ENCODE peak calls at places on chromosome 1, in seven cellular contexts. W, D, F, A, H, B and I are unnamed samples.

GRCh38 chr1:74731399-74732052 is 1.3 kb downstream of the CRYZ start:
- ATAC-seq in W (peak), D (peak), F (peak), A (no peak), H (peak), B (peak), I (no peak)

GRCh38 chr1:77889671-77890070 is 1.2 kb downstream of the NEXN start:
- ATAC-seq in W (no peak), D (peak), F (no peak), A (peak), H (no peak), B (no peak), I (peak)

GRCh38 chr1:207851696-207852095 is 59.2 kb downstream of the CD34 start:
- ATAC-seq in W (no peak), D (no peak), F (no peak), A (no peak), H (no peak), B (no peak), I (no peak)

GRCh38 chr1:223870617-223871574 is 25.1 kb upstream of the TP53BP2 start:
- ATAC-seq in W (peak), D (no peak), F (peak), A (no peak), H (no peak), B (peak), I (no peak)

GRCh38 chr1:83734411-83734810 is 264.5 kb downstream of the TTLL7 start:
- ATAC-seq in W (no peak), D (no peak), F (no peak), A (no peak), H (no peak), B (no peak), I (no peak)

GRCh38 chr1:245181123-245181522 is 26.3 kb downstream of the KIF26B start:
- ATAC-seq in W (no peak), D (no peak), F (no peak), A (no peak), H (no peak), B (no peak), I (no peak)

GRCh38 chr1:241423541-241424479 is 66.8 kb upstream of the RGS7 start:
- ATAC-seq in W (peak), D (peak), F (peak), A (no peak), H (peak), B (peak), I (no peak)

GRCh38 chr1:55070765-55071164 is 31.4 kb downstream of the PCSK9 start:
- ATAC-seq in W (peak), D (no peak), F (peak), A (peak), H (no peak), B (no peak), I (no peak)

GRCh38 chr1:23614128-23614660 is 54.9 kb upstream of the ID3 start:
- ATAC-seq in W (no peak), D (no peak), F (no peak), A (no peak), H (no peak), B (peak), I (no peak)

GRCh38 chr1:88646852-88647645 is 37.0 kb upstream of the PKN2 start:
- ATAC-seq in W (peak), D (peak), F (peak), A (no peak), H (no peak), B (peak), I (no peak)

GRCh38 chr1:226029568-226030225 is 30.6 kb upstream of the SDE2 start:
- ATAC-seq in W (no peak), D (no peak), F (peak), A (no peak), H (no peak), B (peak), I (no peak)

GRCh38 chr1:91651671-91652071 is 151.0 kb downstream of the CDC7 start:
- ATAC-seq in W (no peak), D (no peak), F (peak), A (peak), H (no peak), B (peak), I (peak)

GRCh38 chr1:223102797-223103533 is 40.1 kb downstream of the TLR5 start:
- ATAC-seq in W (no peak), D (peak), F (no peak), A (peak), H (no peak), B (peak), I (peak)

GRCh38 chr1:200379940-200380588 is 29.8 kb downstream of the ZNF281 start:
- ATAC-seq in W (no peak), D (no peak), F (peak), A (no peak), H (no peak), B (no peak), I (no peak)

GRCh38 chr1:63792152-63792551 is 18.3 kb downstream of the ROR1 start:
- ATAC-seq in W (no peak), D (no peak), F (no peak), A (peak), H (no peak), B (no peak), I (no peak)

GRCh38 chr1:172321429-172321828 is 99.1 kb upstream of the C1orf105 start:
- ATAC-seq in W (no peak), D (no peak), F (no peak), A (peak), H (peak), B (no peak), I (peak)

GRCh38 chr1:172662464-172663109 is 3.7 kb downstream of the FASLG start:
- ATAC-seq in W (no peak), D (no peak), F (peak), A (no peak), H (no peak), B (peak), I (no peak)

GRCh38 chr1:111841189-111841588 is 85.5 kb downstream of the DDX20 start:
- ATAC-seq in W (no peak), D (no peak), F (no peak), A (no peak), H (no peak), B (no peak), I (no peak)

GRCh38 chr1:207856276-207857023 is 54.5 kb downstream of the CD34 start:
- ATAC-seq in W (no peak), D (no peak), F (no peak), A (no peak), H (no peak), B (no peak), I (no peak)

GRCh38 chr1:153533689-153534201 is 2.0 kb downstream of the S100A6 start:
- ATAC-seq in W (peak), D (no peak), F (no peak), A (peak), H (peak), B (no peak), I (peak)

GRCh38 chr1:25657786-25658760 is 41.5 kb downstream of the MAN1C1 start:
- ATAC-seq in W (no peak), D (no peak), F (no peak), A (no peak), H (no peak), B (no peak), I (no peak)

GRCh38 chr1:226700861-226701260 is 38.2 kb downstream of the ITPKB start:
- ATAC-seq in W (no peak), D (no peak), F (no peak), A (no peak), H (no peak), B (no peak), I (no peak)

DNA sequence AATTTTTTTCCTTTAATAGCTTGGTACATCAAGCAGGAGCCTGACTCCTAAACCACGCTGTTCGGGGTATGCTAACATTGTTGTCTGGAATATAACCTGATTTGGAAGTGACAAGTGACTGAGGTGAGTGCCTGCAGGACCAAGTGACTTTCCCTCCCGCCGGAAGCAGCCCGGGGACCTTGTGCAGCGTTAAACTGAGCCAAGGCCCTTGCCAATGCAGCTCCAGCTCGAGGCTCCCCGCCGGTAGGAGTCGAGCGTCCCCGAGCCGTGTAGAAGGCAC is 716 bp upstream of the MTARC1 start:
- ATAC-seq in W (peak), D (peak), F (peak), A (peak), H (no peak), B (peak), I (peak)
- H3K4me3 ChIP-seq in W (peak), D (no peak), F (peak), A (peak), H (no peak), B (no peak), I (peak)

GRCh38 chr1:10635385-10635896 is 160.7 kb downstream of the PEX14 start:
- ATAC-seq in W (no peak), D (no peak), F (no peak), A (peak), H (no peak), B (no peak), I (peak)
- TF ChIP-seq POLR2A in W (no peak), D (no peak), F (no peak), A (no peak), H (no peak), B (no peak), I (no peak)

GRCh38 chr1:6776895-6777294 is 8.4 kb upstream of the CAMTA1 start:
- ATAC-seq in W (no peak), D (no peak), F (no peak), A (no peak), H (no peak), B (peak), I (no peak)
- H3K4me3 ChIP-seq in W (no peak), D (no peak), F (no peak), A (no peak), H (no peak), B (no peak), I (no peak)

DNA sequence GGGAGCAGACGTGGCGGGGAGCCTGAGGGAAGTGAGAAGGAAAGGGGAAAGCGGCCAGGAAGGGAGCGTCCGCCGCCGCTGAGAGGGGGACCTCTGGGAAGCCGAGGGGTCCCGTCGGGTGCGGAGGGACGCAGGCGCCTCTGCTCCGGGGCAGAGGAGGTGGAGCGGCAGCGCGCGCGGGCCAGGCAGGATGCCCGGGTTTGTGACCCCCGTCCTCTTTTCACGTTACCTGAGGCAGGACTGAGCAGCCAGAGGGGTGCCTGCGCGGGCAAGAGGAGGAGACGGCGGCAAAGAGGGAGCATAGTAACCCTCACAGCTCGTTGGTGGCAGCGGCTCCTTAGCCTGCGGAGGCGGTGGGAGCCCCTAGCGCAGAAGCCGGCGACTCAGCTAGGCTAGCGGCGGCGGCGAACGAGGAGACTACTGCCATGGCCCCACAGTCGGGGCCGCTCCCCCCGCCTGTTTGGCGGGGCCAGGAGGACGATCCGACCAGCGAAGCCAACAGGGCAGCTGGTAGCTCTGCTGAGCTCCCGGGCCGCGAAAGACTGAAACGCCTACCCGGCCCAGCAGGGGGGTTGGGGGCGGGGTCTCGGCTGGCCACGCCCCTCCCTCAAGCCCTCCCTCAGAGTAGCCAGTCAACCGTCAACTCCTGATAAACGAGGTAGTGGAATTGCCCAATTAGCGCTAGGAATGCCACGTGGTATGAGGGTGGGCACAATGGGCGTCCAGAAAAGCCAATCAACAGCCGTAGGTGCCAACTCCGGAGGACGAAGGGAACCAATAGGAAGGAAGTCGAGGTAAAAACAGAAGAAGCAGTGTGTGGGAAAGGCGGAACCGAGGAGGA is at the start of gene TESK2:
- ATAC-seq in W (peak), D (peak), F (peak), A (peak), H (peak), B (peak), I (peak)
- TF ChIP-seq POLR2A in W (peak), D (peak), F (peak), A (peak), H (no peak), B (peak), I (peak)

GRCh38 chr1:220827445-220828210 is 40.9 kb downstream of the MTARC1 start:
- ATAC-seq in W (peak), D (no peak), F (peak), A (no peak), H (no peak), B (no peak), I (no peak)

GRCh38 chr1:220824031-220824989 is 37.6 kb downstream of the MTARC1 start:
- ATAC-seq in W (peak), D (no peak), F (peak), A (no peak), H (no peak), B (no peak), I (no peak)

GRCh38 chr1:220828211-220828553 is 41.5 kb downstream of the MTARC1 start:
- ATAC-seq in W (peak), D (no peak), F (peak), A (no peak), H (no peak), B (no peak), I (no peak)

GRCh38 chr1:220826729-220827128 is 40.0 kb downstream of the MTARC1 start:
- ATAC-seq in W (no peak), D (no peak), F (no peak), A (no peak), H (no peak), B (no peak), I (no peak)

GRCh38 chr1:220825819-220826551 is 39.3 kb downstream of the MTARC1 start:
- ATAC-seq in W (no peak), D (no peak), F (no peak), A (no peak), H (no peak), B (no peak), I (no peak)
- H3K4me3 ChIP-seq in W (no peak), D (no peak), F (no peak), A (no peak), H (no peak), B (no peak), I (no peak)

GRCh38 chr1:3222042-3222692 is 153.2 kb downstream of the PRDM16 start:
- ATAC-seq in W (peak), D (peak), F (no peak), A (peak), H (no peak), B (no peak), I (no peak)
- TF ChIP-seq POLR2A in W (no peak), D (peak), F (no peak), A (no peak), H (no peak), B (no peak), I (no peak)

GRCh38 chr1:110069302-110070281 is 880 bp downstream of the ALX3 start:
- ATAC-seq in W (no peak), D (peak), F (peak), A (no peak), H (no peak), B (no peak), I (no peak)

GRCh38 chr1:110070282-110070967 is at the start of gene ALX3:
- ATAC-seq in W (no peak), D (no peak), F (peak), A (no peak), H (no peak), B (no peak), I (no peak)

GRCh38 chr1:110067957-110068645 is 2.4 kb downstream of the ALX3 start:
- ATAC-seq in W (no peak), D (no peak), F (no peak), A (no peak), H (no peak), B (no peak), I (no peak)

GRCh38 chr1:110067429-110067956 is 3.0 kb downstream of the ALX3 start:
- ATAC-seq in W (no peak), D (no peak), F (no peak), A (no peak), H (no peak), B (no peak), I (no peak)

GRCh38 chr1:110068646-110069301 is 1.7 kb downstream of the ALX3 start:
- ATAC-seq in W (no peak), D (no peak), F (no peak), A (no peak), H (no peak), B (no peak), I (no peak)
- H3K4me3 ChIP-seq in W (no peak), D (no peak), F (no peak), A (no peak), H (no peak), B (no peak), I (no peak)

DNA sequence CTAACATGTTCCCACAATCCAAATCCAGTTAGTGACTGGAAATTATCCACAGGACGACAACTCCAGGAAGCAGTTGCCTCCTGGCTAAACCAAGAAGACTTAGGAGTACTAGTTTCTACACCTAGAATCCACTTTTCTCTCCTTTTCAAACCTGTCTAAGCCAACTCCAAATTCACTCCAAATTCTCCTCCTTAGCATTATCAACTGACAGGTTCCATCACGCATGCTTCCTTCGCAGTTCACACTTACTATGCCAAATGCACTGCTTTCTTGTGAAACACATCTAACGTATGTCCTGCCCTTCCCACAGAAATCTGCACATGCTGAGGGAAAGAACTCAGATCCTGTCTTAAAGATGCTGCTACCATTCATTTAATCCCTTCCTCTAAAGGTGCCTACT is 225.9 kb downstream of the RERE start:
- ATAC-seq in W (no peak), D (no peak), F (no peak), A (no peak), H (no peak), B (no peak), I (no peak)
- TF ChIP-seq POLR2A in W (no peak), D (no peak), F (no peak), A (no peak), H (no peak), B (no peak), I (no peak)

GRCh38 chr1:155379877-155380192 is 59.1 kb downstream of the RUSC1 start:
- ATAC-seq in W (no peak), D (peak), F (no peak), A (no peak), H (no peak), B (no peak), I (no peak)
- H3K4me3 ChIP-seq in W (no peak), D (no peak), F (no peak), A (no peak), H (no peak), B (no peak), I (no peak)

GRCh38 chr1:160631983-160632625 is 14.7 kb downstream of the SLAMF1 start:
- ATAC-seq in W (no peak), D (no peak), F (no peak), A (no peak), H (no peak), B (no peak), I (no peak)
- TF ChIP-seq POLR2A in W (no peak), D (no peak), F (no peak), A (no peak), H (no peak), B (no peak), I (no peak)